ENCODE peak calls at places on chromosome 22, in nine cellular contexts. One of them, this sample, is unnamed.

GRCh38 chr22:18056161-18056666 is 21.6 kb upstream of the PEX26 start:
- DNase-seq in GM12865: peak
- DNase-seq in cardiac muscle cell: no peak
- DNase-seq in heart left ventricle: peak
- DNase-seq in nephron progenitor cell: no peak
- DNase-seq in neural crest cell: no peak
- DNase-seq in lower lobe of right lung: no peak
- DNase-seq in lung: no peak
- DNase-seq in fibroblast of the aortic adventitia: peak
- DNase-seq in this sample: no peak

GRCh38 chr22:22467112-22467511 is 41.4 kb downstream of the ZNF280B start:
- DNase-seq in GM12865: no peak
- DNase-seq in cardiac muscle cell: no peak
- DNase-seq in heart left ventricle: no peak
- DNase-seq in nephron progenitor cell: no peak
- DNase-seq in neural crest cell: no peak
- DNase-seq in lower lobe of right lung: no peak
- DNase-seq in lung: no peak
- DNase-seq in fibroblast of the aortic adventitia: no peak
- DNase-seq in this sample: no peak

GRCh38 chr22:35359380-35360065 is 21.4 kb upstream of the HMOX1 start:
- DNase-seq in GM12865: no peak
- DNase-seq in cardiac muscle cell: no peak
- DNase-seq in heart left ventricle: no peak
- DNase-seq in nephron progenitor cell: no peak
- DNase-seq in neural crest cell: no peak
- DNase-seq in lower lobe of right lung: no peak
- DNase-seq in lung: no peak
- DNase-seq in fibroblast of the aortic adventitia: no peak
- DNase-seq in this sample: no peak

GRCh38 chr22:30921108-30921507 is 47.5 kb downstream of the MORC2 start:
- DNase-seq in GM12865: no peak
- DNase-seq in cardiac muscle cell: no peak
- DNase-seq in heart left ventricle: no peak
- DNase-seq in nephron progenitor cell: no peak
- DNase-seq in neural crest cell: no peak
- DNase-seq in lower lobe of right lung: no peak
- DNase-seq in lung: no peak
- DNase-seq in fibroblast of the aortic adventitia: peak
- DNase-seq in this sample: no peak

GRCh38 chr22:40412441-40412840 is 42.0 kb downstream of the SGSM3 start:
- DNase-seq in GM12865: peak
- DNase-seq in cardiac muscle cell: no peak
- DNase-seq in heart left ventricle: no peak
- DNase-seq in nephron progenitor cell: no peak
- DNase-seq in neural crest cell: no peak
- DNase-seq in lower lobe of right lung: peak
- DNase-seq in lung: no peak
- DNase-seq in fibroblast of the aortic adventitia: no peak
- DNase-seq in this sample: no peak

GRCh38 chr22:30309981-30310672 is 16.6 kb downstream of the TBC1D10A start:
- DNase-seq in GM12865: peak
- DNase-seq in cardiac muscle cell: no peak
- DNase-seq in heart left ventricle: no peak
- DNase-seq in nephron progenitor cell: no peak
- DNase-seq in neural crest cell: no peak
- DNase-seq in lower lobe of right lung: peak
- DNase-seq in lung: peak
- DNase-seq in fibroblast of the aortic adventitia: peak
- DNase-seq in this sample: no peak

GRCh38 chr22:21045585-21046294 is at the start of gene LRRC74B:
- DNase-seq in GM12865: peak
- DNase-seq in cardiac muscle cell: peak
- DNase-seq in heart left ventricle: peak
- DNase-seq in nephron progenitor cell: peak
- DNase-seq in neural crest cell: peak
- DNase-seq in lower lobe of right lung: peak
- DNase-seq in lung: peak
- DNase-seq in fibroblast of the aortic adventitia: peak
- DNase-seq in this sample: peak

GRCh38 chr22:40482391-40482790 is 112.0 kb downstream of the SGSM3 start:
- DNase-seq in GM12865: no peak
- DNase-seq in cardiac muscle cell: no peak
- DNase-seq in heart left ventricle: no peak
- DNase-seq in nephron progenitor cell: no peak
- DNase-seq in neural crest cell: no peak
- DNase-seq in lower lobe of right lung: no peak
- DNase-seq in lung: no peak
- DNase-seq in fibroblast of the aortic adventitia: no peak
- DNase-seq in this sample: no peak

GRCh38 chr22:46748948-46749681 is 11.1 kb upstream of the CERK start:
- DNase-seq in GM12865: no peak
- DNase-seq in cardiac muscle cell: no peak
- DNase-seq in heart left ventricle: no peak
- DNase-seq in nephron progenitor cell: no peak
- DNase-seq in neural crest cell: no peak
- DNase-seq in lower lobe of right lung: no peak
- DNase-seq in lung: no peak
- DNase-seq in fibroblast of the aortic adventitia: peak
- DNase-seq in this sample: peak

GRCh38 chr22:28783786-28784671 is 11.5 kb downstream of the CCDC117 start:
- DNase-seq in GM12865: no peak
- DNase-seq in cardiac muscle cell: peak
- DNase-seq in heart left ventricle: no peak
- DNase-seq in nephron progenitor cell: no peak
- DNase-seq in neural crest cell: no peak
- DNase-seq in lower lobe of right lung: no peak
- DNase-seq in lung: no peak
- DNase-seq in fibroblast of the aortic adventitia: no peak
- DNase-seq in this sample: no peak

GRCh38 chr22:19753090-19753842 is 7.3 kb upstream of the TBX1 start:
- DNase-seq in GM12865: no peak
- DNase-seq in cardiac muscle cell: no peak
- DNase-seq in heart left ventricle: no peak
- DNase-seq in nephron progenitor cell: no peak
- DNase-seq in neural crest cell: no peak
- DNase-seq in lower lobe of right lung: no peak
- DNase-seq in lung: no peak
- DNase-seq in fibroblast of the aortic adventitia: no peak
- DNase-seq in this sample: no peak

GRCh38 chr22:27139935-27140493 is 482.6 kb downstream of the MIAT start:
- DNase-seq in GM12865: no peak
- DNase-seq in cardiac muscle cell: peak
- DNase-seq in heart left ventricle: peak
- DNase-seq in nephron progenitor cell: no peak
- DNase-seq in neural crest cell: no peak
- DNase-seq in lower lobe of right lung: no peak
- DNase-seq in lung: no peak
- DNase-seq in fibroblast of the aortic adventitia: peak
- DNase-seq in this sample: no peak

GRCh38 chr22:47125603-47126002 is 363.2 kb downstream of the TBC1D22A start:
- DNase-seq in GM12865: peak
- DNase-seq in cardiac muscle cell: no peak
- DNase-seq in heart left ventricle: no peak
- DNase-seq in nephron progenitor cell: no peak
- DNase-seq in neural crest cell: no peak
- DNase-seq in lower lobe of right lung: peak
- DNase-seq in lung: no peak
- DNase-seq in fibroblast of the aortic adventitia: no peak
- DNase-seq in this sample: no peak

GRCh38 chr22:39941661-39942060 is 18.5 kb upstream of the TMA7B start:
- DNase-seq in GM12865: no peak
- DNase-seq in cardiac muscle cell: no peak
- DNase-seq in heart left ventricle: no peak
- DNase-seq in nephron progenitor cell: no peak
- DNase-seq in neural crest cell: no peak
- DNase-seq in lower lobe of right lung: no peak
- DNase-seq in lung: no peak
- DNase-seq in fibroblast of the aortic adventitia: no peak
- DNase-seq in this sample: no peak

DNA sequence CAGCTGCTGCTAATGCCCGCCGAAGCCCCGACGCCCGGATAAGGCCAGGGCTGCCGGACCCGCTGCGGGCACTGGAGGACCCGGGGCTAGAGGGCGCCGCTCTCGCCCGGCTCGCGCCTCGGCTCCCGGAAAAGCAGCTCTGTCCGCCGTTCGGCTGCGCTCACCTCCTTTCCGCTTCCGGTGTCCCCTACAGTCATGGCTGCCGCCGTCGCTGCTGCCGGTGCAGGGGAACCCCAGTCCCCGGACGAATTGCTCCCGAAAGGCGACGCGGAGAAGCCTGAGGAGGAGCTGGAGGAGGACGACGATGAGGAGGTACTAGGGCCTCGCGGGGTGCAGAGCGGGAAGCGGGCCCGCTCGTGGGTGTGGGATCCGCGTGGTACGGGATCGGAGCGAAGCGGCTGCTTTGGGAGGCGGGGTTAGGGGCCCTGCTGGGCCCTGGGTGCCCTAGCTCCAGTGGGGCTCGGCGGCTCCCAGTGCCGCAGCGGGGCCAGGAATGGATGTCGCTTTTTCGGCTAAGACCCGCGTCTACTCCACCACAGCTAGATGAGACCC is at the start of gene TOMM22:
- DNase-seq in GM12865: peak
- DNase-seq in cardiac muscle cell: peak
- DNase-seq in heart left ventricle: peak
- DNase-seq in nephron progenitor cell: peak
- DNase-seq in neural crest cell: peak
- DNase-seq in lower lobe of right lung: peak
- DNase-seq in lung: peak
- DNase-seq in fibroblast of the aortic adventitia: peak
- DNase-seq in this sample: peak
- TF ChIP-seq CTCF in GM12865: peak
- TF ChIP-seq CTCF in cardiac muscle cell: peak
- TF ChIP-seq CTCF in heart left ventricle: peak
- TF ChIP-seq CTCF in nephron progenitor cell: peak
- TF ChIP-seq CTCF in neural crest cell: peak
- TF ChIP-seq CTCF in lower lobe of right lung: peak
- TF ChIP-seq CTCF in lung: peak
- TF ChIP-seq CTCF in fibroblast of the aortic adventitia: peak
- TF ChIP-seq CTCF in this sample: no peak

DNA sequence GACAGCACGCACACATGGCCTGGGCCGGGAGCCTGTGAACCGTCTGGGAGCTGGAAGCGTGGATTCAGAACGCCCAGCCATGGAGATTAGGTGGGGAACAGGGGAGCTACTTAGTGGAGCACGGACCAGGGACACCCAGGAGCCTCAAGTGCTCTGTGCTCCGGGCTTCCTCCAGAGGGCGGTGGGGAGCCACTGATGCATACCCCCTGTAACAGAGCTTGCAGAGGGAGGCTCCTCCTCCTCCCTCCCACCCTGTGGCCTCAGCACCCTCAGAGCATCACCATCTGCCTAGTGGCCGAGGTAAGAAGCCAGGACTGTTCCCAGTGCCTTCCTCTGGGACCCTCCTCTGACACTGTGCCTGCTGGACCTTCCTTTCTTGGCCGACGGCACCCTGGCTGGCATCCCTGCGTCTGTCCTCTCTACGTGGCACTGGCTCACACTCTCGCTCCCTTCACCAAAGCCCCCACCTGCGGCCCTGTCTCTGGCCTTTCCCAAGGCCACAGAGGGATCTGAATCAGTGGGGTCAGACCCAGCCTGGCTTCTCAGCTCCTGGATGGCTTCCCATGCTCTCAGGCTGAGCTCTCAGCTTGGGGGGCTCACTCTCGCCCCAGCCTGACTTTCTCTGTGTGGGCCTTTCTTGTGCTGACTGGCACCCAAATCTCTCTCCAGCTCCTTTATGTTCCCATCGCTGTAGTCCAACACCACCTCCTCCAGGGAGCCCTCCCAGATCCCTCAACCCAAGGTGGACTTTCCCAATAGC is 780.9 kb downstream of the BRD1 start:
- DNase-seq in GM12865: no peak
- DNase-seq in cardiac muscle cell: peak
- DNase-seq in heart left ventricle: no peak
- DNase-seq in nephron progenitor cell: peak
- DNase-seq in neural crest cell: peak
- DNase-seq in lower lobe of right lung: no peak
- DNase-seq in lung: no peak
- DNase-seq in fibroblast of the aortic adventitia: no peak
- DNase-seq in this sample: peak
- TF ChIP-seq CTCF in GM12865: no peak
- TF ChIP-seq CTCF in cardiac muscle cell: no peak
- TF ChIP-seq CTCF in heart left ventricle: peak
- TF ChIP-seq CTCF in nephron progenitor cell: peak
- TF ChIP-seq CTCF in neural crest cell: peak
- TF ChIP-seq CTCF in lower lobe of right lung: peak
- TF ChIP-seq CTCF in lung: no peak
- TF ChIP-seq CTCF in fibroblast of the aortic adventitia: no peak
- TF ChIP-seq CTCF in this sample: peak

DNA sequence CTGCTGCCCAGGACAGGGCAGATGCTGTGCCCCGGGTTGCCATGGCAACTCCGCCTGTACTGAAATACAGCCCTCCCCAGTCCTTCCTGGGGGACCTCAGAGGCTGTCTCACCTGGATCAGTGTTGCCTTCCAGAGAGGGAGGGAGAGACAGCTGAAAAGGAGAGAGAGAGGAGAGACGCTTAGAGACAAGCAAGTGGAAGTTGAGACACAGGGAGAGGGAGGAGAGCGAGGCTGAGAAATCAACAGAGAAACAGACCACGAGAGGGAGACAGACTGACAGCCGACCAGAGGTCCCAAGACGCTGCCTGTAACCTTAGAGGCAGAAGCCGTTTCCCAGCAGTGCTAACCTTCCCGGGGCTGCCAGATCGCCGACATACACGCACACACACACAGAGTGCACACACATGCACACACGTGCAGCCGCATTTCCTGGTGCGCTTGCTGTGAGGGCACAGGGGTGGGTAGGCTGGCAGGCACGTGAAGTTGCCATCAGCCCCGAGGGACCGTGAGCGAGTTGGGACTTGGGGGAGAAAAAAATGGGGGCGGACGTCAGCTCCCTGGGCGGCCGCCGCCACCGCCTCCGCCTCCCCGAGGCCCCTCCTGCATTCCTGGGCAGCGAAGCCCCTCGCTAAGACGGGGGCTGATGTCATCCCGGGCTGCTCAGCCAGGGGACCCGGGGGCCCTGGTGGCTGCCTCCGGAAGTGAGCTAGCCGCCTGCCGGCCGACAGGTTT is 88.6 kb upstream of the CRYBB3 start:
- DNase-seq in GM12865: peak
- DNase-seq in cardiac muscle cell: peak
- DNase-seq in heart left ventricle: peak
- DNase-seq in nephron progenitor cell: peak
- DNase-seq in neural crest cell: peak
- DNase-seq in lower lobe of right lung: peak
- DNase-seq in lung: peak
- DNase-seq in fibroblast of the aortic adventitia: peak
- DNase-seq in this sample: peak
- TF ChIP-seq CTCF in GM12865: peak
- TF ChIP-seq CTCF in cardiac muscle cell: peak
- TF ChIP-seq CTCF in heart left ventricle: peak
- TF ChIP-seq CTCF in nephron progenitor cell: peak
- TF ChIP-seq CTCF in neural crest cell: peak
- TF ChIP-seq CTCF in lower lobe of right lung: peak
- TF ChIP-seq CTCF in lung: peak
- TF ChIP-seq CTCF in fibroblast of the aortic adventitia: peak
- TF ChIP-seq CTCF in this sample: peak

DNA sequence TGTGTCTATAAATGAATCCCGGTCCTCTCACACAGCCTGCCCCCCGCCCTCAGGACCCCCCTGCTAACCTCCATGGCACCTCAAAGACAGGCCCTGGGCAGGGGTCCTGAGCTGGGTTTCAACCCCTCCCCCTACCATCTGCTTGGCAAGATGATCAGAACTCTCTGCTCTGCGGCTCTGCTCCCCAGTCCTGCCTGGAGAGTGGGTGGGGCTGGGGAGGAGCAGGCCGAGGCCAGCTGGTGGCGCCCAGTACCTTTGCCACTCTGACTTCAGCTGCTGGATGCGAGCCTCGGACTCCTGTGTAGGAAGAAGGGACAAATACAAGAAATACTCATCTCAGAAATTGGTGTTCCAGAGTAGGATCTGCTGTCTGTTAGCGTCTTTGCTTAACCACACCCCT is 15.0 kb downstream of the SUN2 start:
- DNase-seq in GM12865: no peak
- DNase-seq in cardiac muscle cell: no peak
- DNase-seq in heart left ventricle: no peak
- DNase-seq in nephron progenitor cell: no peak
- DNase-seq in neural crest cell: no peak
- DNase-seq in lower lobe of right lung: no peak
- DNase-seq in lung: no peak
- DNase-seq in fibroblast of the aortic adventitia: no peak
- DNase-seq in this sample: no peak
- TF ChIP-seq CTCF in GM12865: no peak
- TF ChIP-seq CTCF in cardiac muscle cell: no peak
- TF ChIP-seq CTCF in heart left ventricle: no peak
- TF ChIP-seq CTCF in nephron progenitor cell: no peak
- TF ChIP-seq CTCF in neural crest cell: no peak
- TF ChIP-seq CTCF in lower lobe of right lung: no peak
- TF ChIP-seq CTCF in lung: no peak
- TF ChIP-seq CTCF in fibroblast of the aortic adventitia: no peak
- TF ChIP-seq CTCF in this sample: no peak